ENCODE peak calls at places on chromosome 21, in five cellular contexts. Y is SK-N-SH, R is HepG2, P is HCT116, H is K562. O is an unnamed sample.

GRCh38 chr21:36087362-36088138 is 17.7 kb downstream of the CBR1 start:
- DNase-seq in Y (no peak), R (no peak), P (no peak), H (no peak), O (no peak)

GRCh38 chr21:17607684-17608083 is 5.0 kb downstream of the BTG3 start:
- DNase-seq in Y (no peak), R (no peak), P (no peak), H (no peak), O (no peak)

GRCh38 chr21:18636897-18637296 is 233.3 kb upstream of the TMPRSS15 start:
- DNase-seq in Y (no peak), R (no peak), P (no peak), H (no peak), O (no peak)

GRCh38 chr21:20662523-20662922 is 335.7 kb upstream of the NCAM2 start:
- DNase-seq in Y (no peak), R (no peak), P (no peak), H (no peak), O (no peak)

GRCh38 chr21:31710586-31710985 is 21.3 kb downstream of the SCAF4 start:
- DNase-seq in Y (no peak), R (no peak), P (no peak), H (no peak), O (no peak)

GRCh38 chr21:39969691-39970364 is 102.6 kb downstream of the PCP4 start:
- DNase-seq in Y (no peak), R (no peak), P (no peak), H (no peak), O (no peak)

GRCh38 chr21:28207776-28208175 is 784.9 kb downstream of the LTN1 start:
- DNase-seq in Y (peak), R (no peak), P (no peak), H (no peak), O (peak)

GRCh38 chr21:29316029-29316742 is 17.5 kb downstream of the BACH1 start:
- DNase-seq in Y (no peak), R (no peak), P (no peak), H (peak), O (no peak)

GRCh38 chr21:41985662-41986416 is 24.3 kb downstream of the ZBTB21 start:
- DNase-seq in Y (no peak), R (no peak), P (no peak), H (no peak), O (peak)

GRCh38 chr21:16055012-16055411 is 325.2 kb downstream of the USP25 start:
- DNase-seq in Y (no peak), R (no peak), P (no peak), H (no peak), O (peak)

GRCh38 chr21:10425856-10426255 is 95.5 kb upstream of the TPTE start:
- DNase-seq in Y (no peak), R (no peak), P (no peak), H (peak), O (no peak)

GRCh38 chr21:43191521-43191920 is 22.7 kb downstream of the CRYAA start:
- DNase-seq in Y (no peak), R (no peak), P (no peak), H (no peak), O (no peak)

GRCh38 chr21:29265690-29266479 is 32.8 kb upstream of the BACH1 start:
- DNase-seq in Y (no peak), R (no peak), P (no peak), H (no peak), O (no peak)

GRCh38 chr21:39461419-39461818 is 9.6 kb downstream of the SH3BGR start:
- DNase-seq in Y (no peak), R (no peak), P (no peak), H (no peak), O (peak)

GRCh38 chr21:39885119-39885848 is 18.0 kb downstream of the PCP4 start:
- DNase-seq in Y (peak), R (no peak), P (no peak), H (no peak), O (no peak)

DNA sequence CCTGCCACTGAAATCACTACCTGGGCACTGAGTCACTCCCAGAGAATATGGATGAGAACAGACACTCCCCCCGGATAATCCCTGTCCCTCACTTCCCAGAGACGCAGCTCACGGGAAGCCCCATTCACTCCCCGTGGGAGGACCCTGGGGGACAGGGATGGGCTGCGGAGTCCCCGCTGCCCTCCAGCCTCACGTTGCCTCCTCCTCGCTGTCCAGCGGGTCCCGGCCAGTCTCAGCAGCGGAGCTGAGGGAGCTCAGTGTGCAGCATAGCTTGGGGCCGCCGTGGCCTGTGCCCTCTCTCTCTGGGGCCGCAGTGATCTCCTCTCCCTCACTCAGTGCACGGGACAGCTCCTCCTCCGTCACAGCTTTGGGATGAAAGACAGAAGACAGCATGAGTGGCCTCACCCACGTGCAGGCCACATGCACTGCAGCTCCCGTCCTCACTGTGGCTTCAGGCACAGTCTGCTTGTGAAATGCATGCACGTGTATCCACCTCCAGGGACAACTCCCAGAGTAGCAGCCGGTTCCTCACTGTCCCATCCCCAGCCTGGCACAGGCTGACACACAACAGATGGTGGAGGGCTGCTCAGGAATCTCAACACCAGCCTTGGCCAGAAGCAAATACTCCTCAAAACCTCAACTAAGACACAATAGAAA is 7.4 kb downstream of the CFAP410 start:
- DNase-seq in Y (no peak), R (no peak), P (no peak), H (no peak), O (no peak)
- TF ChIP-seq JUND in Y (no peak), R (no peak), P (no peak), H (no peak), O (no peak)

GRCh38 chr21:38243732-38244406 is 12.9 kb upstream of the KCNJ15 start:
- DNase-seq in Y (no peak), R (no peak), P (no peak), H (no peak), O (no peak)

GRCh38 chr21:38244407-38244787 is 12.4 kb upstream of the KCNJ15 start:
- DNase-seq in Y (no peak), R (no peak), P (no peak), H (no peak), O (no peak)

GRCh38 chr21:38247738-38248509 is 8.9 kb upstream of the KCNJ15 start:
- DNase-seq in Y (no peak), R (no peak), P (no peak), H (no peak), O (no peak)

GRCh38 chr21:38242036-38242435 is 14.8 kb upstream of the KCNJ15 start:
- DNase-seq in Y (no peak), R (no peak), P (no peak), H (no peak), O (no peak)

GRCh38 chr21:38244885-38245869 is 11.6 kb upstream of the KCNJ15 start:
- DNase-seq in Y (no peak), R (no peak), P (no peak), H (no peak), O (no peak)
- TF ChIP-seq JUND in Y (peak), R (no peak), P (no peak), H (no peak), O (no peak)

GRCh38 chr21:34942911-34943310 is 106.2 kb downstream of the RUNX1 start:
- DNase-seq in Y (no peak), R (no peak), P (no peak), H (no peak), O (no peak)
- TF ChIP-seq JUND in Y (no peak), R (no peak), P (no peak), H (no peak), O (no peak)

GRCh38 chr21:37783016-37783415 is 133.2 kb downstream of the KCNJ6 start:
- DNase-seq in Y (no peak), R (no peak), P (no peak), H (no peak), O (no peak)
- TF ChIP-seq JUND in Y (no peak), R (no peak), P (no peak), H (no peak), O (no peak)

DNA sequence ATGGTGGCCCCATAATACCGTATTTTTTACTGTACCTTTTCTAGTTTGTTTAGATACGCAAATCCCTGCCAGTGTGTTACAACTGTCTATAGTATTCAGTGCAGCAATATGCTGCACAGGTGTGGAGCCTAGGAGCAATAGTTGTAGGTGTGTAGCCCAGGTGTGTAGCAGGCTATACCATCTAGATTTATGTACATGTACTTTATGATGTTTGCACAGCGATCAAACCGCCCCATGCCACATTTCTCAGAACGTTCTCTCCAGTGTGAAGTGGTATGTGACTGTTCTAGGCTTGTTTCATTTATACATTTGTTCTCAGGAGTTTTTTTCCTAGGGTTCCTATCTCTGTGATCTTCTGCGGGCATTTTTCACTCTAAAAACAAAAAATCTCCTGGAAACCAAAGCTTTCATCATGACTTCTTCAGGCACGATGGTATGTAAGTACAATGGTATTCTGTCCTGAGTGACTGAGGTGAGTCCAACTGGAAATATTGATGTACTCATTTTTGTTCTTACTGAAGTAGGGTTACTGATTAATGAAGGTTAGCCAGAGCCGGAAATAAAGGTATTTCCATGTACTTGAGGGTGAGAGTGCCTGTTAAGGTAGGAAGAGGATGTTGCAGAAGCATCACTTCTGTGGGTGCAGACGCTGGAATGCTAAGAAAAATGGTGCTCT is 153.0 kb downstream of the GABPA start:
- DNase-seq in Y (no peak), R (peak), P (no peak), H (no peak), O (no peak)
- TF ChIP-seq JUND in Y (no peak), R (no peak), P (no peak), H (no peak), O (no peak)

DNA sequence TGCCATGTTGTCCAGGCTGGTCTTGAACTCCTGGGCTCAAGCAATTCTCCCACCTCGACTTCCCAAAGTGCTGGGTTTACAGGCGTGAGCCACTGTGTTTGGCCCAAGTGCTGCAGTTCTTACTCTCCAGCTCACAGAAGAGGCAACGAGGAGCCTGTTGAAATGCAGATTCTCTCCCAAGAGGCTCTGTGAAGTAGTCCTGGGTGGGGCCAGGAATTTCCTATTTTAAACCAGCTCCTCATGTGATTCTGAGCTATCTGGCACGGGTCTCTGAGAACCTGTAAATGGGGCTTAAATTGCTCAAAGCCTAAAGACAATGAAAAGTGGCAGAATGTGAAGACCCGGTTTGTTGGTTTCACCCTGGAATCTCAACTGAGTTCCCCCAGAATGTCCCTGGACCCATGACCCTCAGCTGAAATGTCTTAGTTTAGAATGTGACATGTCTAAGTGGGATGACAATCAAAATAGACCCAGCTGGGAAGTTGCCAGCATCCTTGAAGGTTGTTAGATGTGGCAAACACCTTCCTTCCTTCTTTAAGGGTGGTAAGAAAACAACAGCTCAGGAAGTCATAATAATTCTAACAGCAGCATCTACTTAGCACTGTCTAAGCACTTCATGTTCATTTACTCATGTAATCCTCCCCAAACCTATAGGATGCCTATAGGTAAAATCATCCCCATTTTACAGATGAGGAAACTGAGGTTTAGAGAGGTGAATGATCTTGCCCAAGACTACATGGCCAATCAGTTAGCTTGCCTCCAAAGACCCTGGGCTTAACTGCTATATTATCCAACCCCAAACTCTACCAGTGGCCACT is 20.8 kb upstream of the ATP5PO start:
- DNase-seq in Y (no peak), R (no peak), P (no peak), H (no peak), O (no peak)
- TF ChIP-seq JUND in Y (no peak), R (no peak), P (no peak), H (no peak), O (no peak)

GRCh38 chr21:45595574-45596295 is 47.8 kb upstream of the PCBP3 start:
- DNase-seq in Y (no peak), R (no peak), P (no peak), H (no peak), O (no peak)
- TF ChIP-seq JUND in Y (no peak), R (no peak), P (no peak), H (no peak), O (no peak)

GRCh38 chr21:45891388-45892155 is 90.0 kb upstream of the COL6A1 start:
- DNase-seq in Y (peak), R (no peak), P (no peak), H (no peak), O (no peak)

GRCh38 chr21:45888361-45889009 is 93.1 kb upstream of the COL6A1 start:
- DNase-seq in Y (no peak), R (no peak), P (no peak), H (no peak), O (no peak)

GRCh38 chr21:45887788-45888187 is 93.8 kb upstream of the COL6A1 start:
- DNase-seq in Y (peak), R (no peak), P (no peak), H (no peak), O (no peak)

GRCh38 chr21:45889115-45889708 is 92.4 kb upstream of the COL6A1 start:
- DNase-seq in Y (no peak), R (no peak), P (no peak), H (no peak), O (no peak)

DNA sequence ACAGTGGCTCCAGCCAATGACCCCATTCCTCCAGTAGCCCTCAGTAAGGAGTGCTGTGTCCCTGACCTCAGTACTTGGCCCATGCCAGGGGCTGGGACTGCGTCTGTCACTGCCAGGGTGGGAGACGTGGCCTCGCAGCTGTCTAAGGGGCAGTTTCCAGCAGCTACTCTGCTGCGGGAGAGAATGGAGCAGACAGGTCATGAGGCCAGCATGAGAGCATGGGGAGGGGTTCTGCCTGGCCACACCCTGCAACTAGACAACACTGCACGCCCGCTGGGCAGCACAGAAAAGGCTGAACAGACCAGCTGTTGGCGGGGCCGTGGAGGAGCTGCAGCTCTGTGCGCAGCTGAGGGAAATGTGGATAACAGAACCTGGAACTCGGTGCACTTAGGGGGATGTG is 91.6 kb upstream of the COL6A1 start:
- DNase-seq in Y (no peak), R (no peak), P (no peak), H (no peak), O (no peak)
- TF ChIP-seq JUND in Y (no peak), R (no peak), P (no peak), H (no peak), O (no peak)

GRCh38 chr21:46001821-46002681 is 20.5 kb downstream of the COL6A1 start:
- DNase-seq in Y (peak), R (no peak), P (no peak), H (no peak), O (no peak)
- TF ChIP-seq JUND in Y (no peak), R (no peak), P (no peak), H (no peak), O (no peak)